ENCODE peak calls at places on chromosome 10, in four cellular contexts. I, U, H and S are unnamed samples.

GRCh38 chr10:7417103-7417623 is 6.3 kb upstream of the SFMBT2 start:
- DNase-seq in I (no peak), H (peak; percentile 44), U (peak; percentile 28), S (no peak)

GRCh38 chr10:115985696-115986095 is 287.3 kb downstream of the GFRA1 start:
- DNase-seq in U (no peak), I (no peak), H (no peak), S (no peak)

GRCh38 chr10:110834622-110835219 is 37.0 kb upstream of the PDCD4 start:
- DNase-seq in U (no peak), H (peak; percentile 67), I (no peak), S (no peak)

GRCh38 chr10:77598606-77599005 is 39.0 kb downstream of the KCNMA1 start:
- DNase-seq in I (no peak), U (no peak), H (no peak), S (no peak)

GRCh38 chr10:35007858-35008301 is 82.3 kb downstream of the CUL2 start:
- DNase-seq in H (peak; percentile 27), U (peak; percentile 44), I (no peak), S (no peak)

GRCh38 chr10:26855186-26855585 is 5.6 kb downstream of the ABI1 start:
- DNase-seq in U (no peak), I (no peak), H (no peak), S (no peak)

GRCh38 chr10:88232029-88232895 is 350.9 kb downstream of the RNLS start:
- DNase-seq in H (no peak), I (no peak), U (no peak), S (no peak)

GRCh38 chr10:52172581-52172980 is 141.5 kb upstream of the DKK1 start:
- DNase-seq in U (no peak), I (no peak), H (peak; percentile 70), S (no peak)

GRCh38 chr10:42933454-42934340 is 143.2 kb upstream of the RET start:
- DNase-seq in I (peak; percentile 27), H (peak; percentile 69), U (no peak), S (no peak)

GRCh38 chr10:49056356-49056755 is 59.0 kb downstream of the VSTM4 start:
- DNase-seq in I (no peak), H (no peak), U (peak; percentile 56), S (no peak)

GRCh38 chr10:61438141-61438984 is 14.8 kb downstream of the TMEM26 start:
- DNase-seq in U (no peak), I (no peak), H (no peak), S (no peak)

GRCh38 chr10:72954230-72954595 is 393 bp downstream of the PLA2G12B start:
- DNase-seq in I (no peak), H (no peak), U (no peak), S (no peak)

GRCh38 chr10:129683519-129683918 is 216.5 kb downstream of the MGMT start:
- DNase-seq in U (no peak), H (no peak), I (no peak), S (no peak)

GRCh38 chr10:62794306-62794705 is 10.2 kb upstream of the ADO start:
- DNase-seq in U (no peak), I (no peak), H (no peak), S (no peak)

GRCh38 chr10:120824864-120825263 is 26.3 kb upstream of the WDR11 start:
- DNase-seq in U (peak; percentile 54), I (no peak), H (peak; percentile 92), S (no peak)

GRCh38 chr10:113746188-113746950 is 5.1 kb upstream of the PLEKHS1 start:
- DNase-seq in H (no peak), U (peak; percentile 22), I (no peak), S (no peak)

GRCh38 chr10:11846542-11846941 is 23.4 kb downstream of the PROSER2 start:
- DNase-seq in I (no peak), H (no peak), U (no peak), S (no peak)

GRCh38 chr10:73940634-73941221 is 29.8 kb downstream of the PLAU start:
- DNase-seq in U (peak; percentile 68), H (peak; percentile 91), I (peak; percentile 69), S (peak; percentile 94)

GRCh38 chr10:119250641-119251314 is 43.4 kb downstream of the GRK5 start:
- DNase-seq in I (no peak), H (no peak), U (peak; percentile 41), S (no peak)

GRCh38 chr10:30821269-30821993 is 191.9 kb upstream of the LYZL2 start:
- DNase-seq in H (no peak), U (no peak), I (no peak), S (no peak)

GRCh38 chr10:127278001-127278400 is 81.6 kb upstream of the INSYN2A start:
- DNase-seq in H (no peak), I (no peak), U (peak; percentile 65), S (no peak)

GRCh38 chr10:59127991-59128390 is 48.5 kb upstream of the PHYHIPL start:
- DNase-seq in U (no peak), I (no peak), H (no peak), S (no peak)

GRCh38 chr10:23096814-23097549 is 1.6 kb downstream of the MSRB2 start:
- DNase-seq in I (no peak), U (no peak), H (no peak), S (no peak)

GRCh38 chr10:80487791-80488538 is 33.9 kb downstream of the TSPAN14 start:
- DNase-seq in I (no peak), U (no peak), H (no peak), S (no peak)

GRCh38 chr10:65940105-65940504 is 985.7 kb upstream of the LRRTM3 start:
- DNase-seq in I (no peak), U (no peak), H (no peak), S (no peak)

GRCh38 chr10:27464993-27465392 is 39.1 kb upstream of the RAB18 start:
- DNase-seq in H (no peak), I (no peak), U (no peak), S (no peak)

GRCh38 chr10:47402681-47403301 is 18.7 kb upstream of the ZNF488 start:
- DNase-seq in H (peak; percentile 63), I (no peak), U (peak; percentile 97), S (no peak)

GRCh38 chr10:43903451-43903850 is 254.8 kb upstream of the ZNF32 start:
- DNase-seq in I (no peak), H (no peak), U (no peak), S (no peak)

GRCh38 chr10:80185522-80186299 is 19.6 kb downstream of the ANXA11 start:
- DNase-seq in I (no peak), H (no peak), U (no peak), S (no peak)